ENCODE peak calls at places on chromosomes 11 and 22, in eight cellular contexts. V is heart right ventricle, F is neural progenitor cell, S is OCI-LY7, D is prostate gland, M is type B pancreatic cell, X is cardiac fibroblast, N is AG09309. K is an unnamed sample.
A peak's percentile ranks its signal among the peaks of the same experiment; 100 is the strongest.

GRCh38 chr11:134050541-134051383 is 18.1 kb upstream of the JAM3 start:
- DNase-seq in D (peak; percentile 60), N (no peak), X (peak; percentile 67), M (no peak), V (peak; percentile 66), F (peak; percentile 77), S (peak; percentile 62), K (peak; percentile 80)

GRCh38 chr11:65316311-65316978 is 1.8 kb downstream of the CDC42EP2 start:
- DNase-seq in S (no peak), X (peak; percentile 98), M (no peak), V (peak; percentile 47), D (no peak), N (peak; percentile 99), F (peak; percentile 25), K (no peak)

GRCh38 chr11:124865902-124866851 is 945 bp downstream of the ROBO3 start:
- DNase-seq in X (peak; percentile 38), M (no peak), N (no peak), F (peak; percentile 83), S (no peak), D (no peak), V (no peak), K (peak; percentile 64)

GRCh38 chr11:91922846-91923245 is 301.8 kb upstream of the FAT3 start:
- DNase-seq in X (no peak), F (no peak), M (no peak), N (no peak), V (no peak), D (no peak), S (no peak), K (no peak)

GRCh38 chr11:98600103-98600502 is 420.6 kb upstream of the CNTN5 start:
- DNase-seq in F (no peak), X (no peak), S (no peak), V (no peak), M (no peak), D (no peak), N (no peak), K (no peak)

GRCh38 chr22:22933100-22933806 is 45.6 kb downstream of the IGLL5 start:
- DNase-seq in V (no peak), F (no peak), N (no peak), M (no peak), X (no peak), S (no peak), D (no peak), K (no peak)

GRCh38 chr11:75186999-75187398 is 36.1 kb downstream of the SLCO2B1 start:
- DNase-seq in V (no peak), N (no peak), S (no peak), X (no peak), D (no peak), F (no peak), M (no peak), K (no peak)

GRCh38 chr22:22015631-22016030 is 33.0 kb upstream of the TOP3B start:
- DNase-seq in V (no peak), S (no peak), M (no peak), N (no peak), X (no peak), D (no peak), F (no peak), K (no peak)

GRCh38 chr22:49951986-49952896 is 8.3 kb upstream of the PIM3 start:
- DNase-seq in M (no peak), S (no peak), V (no peak), N (no peak), X (peak; percentile 82), F (no peak), D (no peak), K (no peak)

GRCh38 chr11:111531687-111532364 is 8.7 kb upstream of the LAYN start:
- DNase-seq in F (no peak), S (no peak), X (peak; percentile 94), D (peak; percentile 42), N (peak; percentile 77), M (no peak), V (no peak), K (peak; percentile 92)

GRCh38 chr11:86571273-86571948 is 101.0 kb downstream of the ME3 start:
- DNase-seq in V (no peak), N (no peak), D (no peak), M (no peak), F (peak; percentile 70), X (no peak), S (no peak), K (peak; percentile 6)
- TF ChIP-seq CTCF in V (no peak), N (peak; percentile 40), D (no peak), M (peak; percentile 76), F (peak; percentile 76), X (peak; percentile 53), S (peak; percentile 42), K (no peak)

GRCh38 chr22:39215430-39216142 is 29.2 kb downstream of the PDGFB start:
- DNase-seq in F (peak; percentile 45), V (no peak), N (no peak), S (peak; percentile 23), D (no peak), M (peak; percentile 59), X (no peak), K (peak; percentile 58)

GRCh38 chr22:39214006-39214382 is 30.8 kb downstream of the PDGFB start:
- DNase-seq in X (no peak), S (no peak), N (no peak), M (no peak), F (no peak), D (no peak), V (no peak), K (no peak)

GRCh38 chr22:39215070-39215396 is 29.7 kb downstream of the PDGFB start:
- DNase-seq in S (no peak), V (no peak), M (peak; percentile 16), X (no peak), N (no peak), D (no peak), F (no peak), K (no peak)

GRCh38 chr22:39214383-39215069 is 30.3 kb downstream of the PDGFB start:
- DNase-seq in N (no peak), X (peak; percentile 56), M (peak; percentile 31), S (no peak), F (peak; percentile 77), V (no peak), D (peak; percentile 32), K (no peak)

GRCh38 chr22:39212721-39213376 is 31.9 kb downstream of the PDGFB start:
- DNase-seq in X (peak; percentile 64), D (no peak), V (no peak), F (peak; percentile 45), S (no peak), N (no peak), M (no peak), K (no peak)
- TF ChIP-seq CTCF in X (peak; percentile 18), D (no peak), V (no peak), F (peak; percentile 32), S (peak; percentile 38), N (no peak), M (peak; percentile 36), K (no peak)

DNA sequence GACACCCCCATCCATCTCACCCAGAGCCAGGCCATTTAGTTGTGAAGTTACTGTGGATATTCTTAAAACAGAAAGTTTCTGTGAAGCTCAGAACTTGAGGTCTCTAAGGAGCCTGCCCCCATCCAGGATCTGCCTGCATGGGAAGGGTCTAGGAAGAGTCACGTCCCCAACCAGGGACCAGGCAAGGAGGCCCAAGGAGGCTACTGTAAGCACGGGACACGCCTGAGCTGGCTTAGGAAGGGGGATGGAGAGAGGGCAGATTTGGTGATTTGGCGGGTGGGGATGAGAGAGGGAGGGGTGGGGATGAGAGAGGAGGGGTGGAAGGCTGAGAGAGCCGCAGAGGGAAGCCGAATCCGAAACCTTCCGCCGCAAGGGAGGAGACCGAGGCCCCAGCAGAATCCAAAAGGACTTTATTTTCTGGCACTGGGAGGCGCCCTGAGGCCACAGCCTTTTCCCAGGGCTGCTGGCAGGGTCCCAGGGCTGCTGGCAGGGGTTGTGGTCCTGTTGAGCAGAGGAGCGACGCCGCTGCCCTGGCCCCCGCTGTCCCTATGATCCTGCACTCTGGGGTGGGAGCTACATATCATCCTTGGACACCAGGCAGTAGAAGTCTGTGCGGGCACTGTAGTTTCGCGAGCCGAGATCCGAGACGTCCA is 9.3 kb downstream of the SIGIRR start:
- DNase-seq in F (no peak), M (no peak), N (no peak), X (no peak), S (no peak), D (no peak), V (no peak), K (no peak)
- TF ChIP-seq CTCF in F (no peak), M (no peak), N (no peak), X (no peak), S (no peak), D (no peak), V (no peak), K (no peak)

DNA sequence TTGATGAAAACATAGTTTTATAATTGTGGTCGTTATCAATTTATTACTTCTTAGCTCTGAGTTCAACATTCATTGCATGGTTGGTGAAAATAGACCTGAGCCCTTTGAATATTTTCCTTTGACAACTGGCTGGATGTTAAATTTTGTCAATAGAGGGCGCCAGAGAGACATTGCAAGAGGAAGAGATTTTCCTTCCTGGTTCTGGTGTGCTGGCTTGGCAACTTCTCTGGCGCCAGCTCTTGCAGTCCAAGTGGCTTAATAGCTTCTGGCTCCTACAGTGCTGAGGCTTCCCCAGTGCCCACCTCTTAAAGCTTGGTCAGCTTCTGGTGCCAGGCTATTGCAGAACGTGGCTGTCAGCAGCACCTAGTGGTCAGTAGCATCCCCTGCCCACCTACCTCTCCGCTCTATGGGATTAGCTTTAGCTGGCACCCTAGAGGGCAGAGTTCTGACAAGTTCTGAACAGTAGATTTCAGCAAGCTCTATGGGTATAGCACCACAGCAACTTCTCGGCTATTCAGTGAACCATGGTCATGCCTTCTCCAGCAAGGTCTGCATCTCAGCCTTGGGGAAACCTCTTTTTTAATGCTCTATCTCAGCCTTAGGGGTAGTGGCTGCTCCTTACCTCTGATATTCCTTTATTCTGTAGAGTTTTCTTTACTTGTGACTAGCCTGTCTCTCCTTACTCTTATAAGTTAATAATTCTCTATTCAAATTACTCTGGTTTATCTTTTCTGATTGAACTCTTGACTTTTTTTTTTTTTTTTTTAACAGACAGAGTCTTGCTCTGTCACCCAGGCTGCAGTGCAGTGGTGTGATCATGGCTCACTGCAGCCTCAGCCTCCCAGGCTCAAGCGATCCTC is 59.4 kb downstream of the ACER3 start:
- DNase-seq in X (peak; percentile 91), V (peak; percentile 81), S (peak; percentile 85), D (peak; percentile 88), M (peak; percentile 70), F (peak; percentile 89), N (peak; percentile 70), K (peak; percentile 69)
- TF ChIP-seq CTCF in X (peak; percentile 89), V (peak; percentile 86), S (peak; percentile 98), D (peak; percentile 75), M (peak; percentile 90), F (peak; percentile 97), N (peak; percentile 88), K (peak; percentile 73)